ENCODE peak calls at places on chromosomes 4 and X, in nine cellular contexts. One of them, this sample, is unnamed.

GRCh38 chr4:119626420-119626819 is 2.2 kb downstream of the PDE5A start:
- DNase-seq in B cell: no peak
- DNase-seq in astrocyte: no peak
- DNase-seq in A549: no peak
- DNase-seq in stomach: no peak
- DNase-seq in CD8-positive, alpha-beta T cell: no peak
- DNase-seq in choroid plexus epithelial cell: peak
- DNase-seq in cardiac muscle cell: no peak
- DNase-seq in upper lobe of left lung: no peak
- DNase-seq in this sample: no peak

GRCh38 chr4:25888781-25889180 is 25.2 kb upstream of the SMIM20 start:
- DNase-seq in upper lobe of left lung: no peak
- DNase-seq in A549: no peak
- DNase-seq in B cell: no peak
- DNase-seq in astrocyte: peak
- DNase-seq in CD8-positive, alpha-beta T cell: no peak
- DNase-seq in choroid plexus epithelial cell: no peak
- DNase-seq in stomach: no peak
- DNase-seq in cardiac muscle cell: no peak
- DNase-seq in this sample: no peak

GRCh38 chrX:7542566-7542965 is 300.4 kb upstream of the VCX start:
- DNase-seq in B cell: no peak
- DNase-seq in cardiac muscle cell: no peak
- DNase-seq in choroid plexus epithelial cell: no peak
- DNase-seq in stomach: no peak
- DNase-seq in astrocyte: no peak
- DNase-seq in upper lobe of left lung: no peak
- DNase-seq in A549: no peak
- DNase-seq in CD8-positive, alpha-beta T cell: no peak
- DNase-seq in this sample: no peak

GRCh38 chr4:182507808-182508207 is 264.6 kb downstream of the TENM3 start:
- DNase-seq in stomach: no peak
- DNase-seq in upper lobe of left lung: no peak
- DNase-seq in choroid plexus epithelial cell: no peak
- DNase-seq in CD8-positive, alpha-beta T cell: no peak
- DNase-seq in B cell: no peak
- DNase-seq in cardiac muscle cell: peak
- DNase-seq in A549: no peak
- DNase-seq in astrocyte: no peak
- DNase-seq in this sample: no peak

GRCh38 chrX:24149346-24150050 is at the start of gene ZFX:
- DNase-seq in B cell: peak
- DNase-seq in CD8-positive, alpha-beta T cell: peak
- DNase-seq in astrocyte: peak
- DNase-seq in upper lobe of left lung: peak
- DNase-seq in cardiac muscle cell: peak
- DNase-seq in A549: peak
- DNase-seq in stomach: peak
- DNase-seq in choroid plexus epithelial cell: peak
- DNase-seq in this sample: peak

GRCh38 chr4:111933703-111934102 is 211.6 kb upstream of the FAM241A start:
- DNase-seq in upper lobe of left lung: no peak
- DNase-seq in A549: no peak
- DNase-seq in cardiac muscle cell: no peak
- DNase-seq in astrocyte: no peak
- DNase-seq in CD8-positive, alpha-beta T cell: no peak
- DNase-seq in stomach: no peak
- DNase-seq in choroid plexus epithelial cell: no peak
- DNase-seq in B cell: no peak
- DNase-seq in this sample: no peak

GRCh38 chr4:165905405-165906027 is 32.5 kb downstream of the TLL1 start:
- DNase-seq in choroid plexus epithelial cell: no peak
- DNase-seq in astrocyte: peak
- DNase-seq in upper lobe of left lung: no peak
- DNase-seq in A549: peak
- DNase-seq in cardiac muscle cell: no peak
- DNase-seq in stomach: no peak
- DNase-seq in CD8-positive, alpha-beta T cell: no peak
- DNase-seq in B cell: no peak
- DNase-seq in this sample: no peak

GRCh38 chrX:115367956-115368355 is 78.4 kb downstream of the LUZP4 start:
- DNase-seq in astrocyte: peak
- DNase-seq in A549: peak
- DNase-seq in upper lobe of left lung: no peak
- DNase-seq in choroid plexus epithelial cell: no peak
- DNase-seq in stomach: no peak
- DNase-seq in CD8-positive, alpha-beta T cell: no peak
- DNase-seq in cardiac muscle cell: no peak
- DNase-seq in B cell: no peak
- DNase-seq in this sample: no peak

GRCh38 chr4:6250235-6250983 is 19.2 kb upstream of the WFS1 start:
- DNase-seq in choroid plexus epithelial cell: peak
- DNase-seq in B cell: peak
- DNase-seq in astrocyte: peak
- DNase-seq in upper lobe of left lung: no peak
- DNase-seq in stomach: no peak
- DNase-seq in CD8-positive, alpha-beta T cell: no peak
- DNase-seq in cardiac muscle cell: peak
- DNase-seq in A549: peak
- DNase-seq in this sample: peak

GRCh38 chr4:10151182-10151581 is 34.6 kb upstream of the WDR1 start:
- DNase-seq in B cell: peak
- DNase-seq in choroid plexus epithelial cell: no peak
- DNase-seq in astrocyte: no peak
- DNase-seq in cardiac muscle cell: no peak
- DNase-seq in upper lobe of left lung: no peak
- DNase-seq in A549: no peak
- DNase-seq in stomach: no peak
- DNase-seq in CD8-positive, alpha-beta T cell: no peak
- DNase-seq in this sample: no peak

GRCh38 chr4:95830647-95831046 is 9.2 kb upstream of the PDHA2 start:
- DNase-seq in CD8-positive, alpha-beta T cell: no peak
- DNase-seq in A549: no peak
- DNase-seq in astrocyte: no peak
- DNase-seq in choroid plexus epithelial cell: no peak
- DNase-seq in upper lobe of left lung: no peak
- DNase-seq in B cell: no peak
- DNase-seq in stomach: no peak
- DNase-seq in cardiac muscle cell: no peak
- DNase-seq in this sample: no peak

GRCh38 chr4:95839891-95840290 is at the start of gene PDHA2:
- DNase-seq in B cell: no peak
- DNase-seq in astrocyte: no peak
- DNase-seq in A549: no peak
- DNase-seq in cardiac muscle cell: no peak
- DNase-seq in choroid plexus epithelial cell: no peak
- DNase-seq in stomach: no peak
- DNase-seq in upper lobe of left lung: no peak
- DNase-seq in CD8-positive, alpha-beta T cell: no peak
- DNase-seq in this sample: no peak

GRCh38 chr4:95838192-95838591 is 1.7 kb upstream of the PDHA2 start:
- DNase-seq in cardiac muscle cell: no peak
- DNase-seq in choroid plexus epithelial cell: no peak
- DNase-seq in CD8-positive, alpha-beta T cell: no peak
- DNase-seq in B cell: no peak
- DNase-seq in upper lobe of left lung: no peak
- DNase-seq in stomach: no peak
- DNase-seq in A549: no peak
- DNase-seq in astrocyte: no peak
- DNase-seq in this sample: no peak

GRCh38 chr4:95833652-95834276 is 6.1 kb upstream of the PDHA2 start:
- DNase-seq in A549: no peak
- DNase-seq in cardiac muscle cell: no peak
- DNase-seq in upper lobe of left lung: no peak
- DNase-seq in CD8-positive, alpha-beta T cell: no peak
- DNase-seq in choroid plexus epithelial cell: no peak
- DNase-seq in astrocyte: no peak
- DNase-seq in B cell: no peak
- DNase-seq in stomach: no peak
- DNase-seq in this sample: no peak

DNA sequence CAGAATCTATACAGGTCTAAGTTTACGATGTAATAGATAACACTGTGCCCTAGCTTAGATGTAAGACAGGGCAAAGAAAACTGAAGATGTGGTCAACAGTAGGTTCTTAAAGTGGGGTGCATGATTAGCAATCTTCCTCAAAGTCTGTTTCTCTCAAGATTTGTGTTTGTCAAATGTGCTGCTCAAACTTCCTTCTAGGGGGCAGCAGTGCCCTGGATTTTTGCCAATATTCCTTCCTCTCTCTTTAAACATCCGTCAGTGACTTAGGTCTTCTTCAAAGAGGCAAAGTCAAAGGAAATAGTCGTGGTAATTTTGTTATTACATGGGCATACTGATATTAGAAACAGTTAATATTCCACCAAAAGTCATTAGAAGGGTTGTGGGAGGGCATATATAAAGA is 4.2 kb upstream of the PDHA2 start:
- DNase-seq in B cell: no peak
- DNase-seq in upper lobe of left lung: no peak
- DNase-seq in CD8-positive, alpha-beta T cell: no peak
- DNase-seq in cardiac muscle cell: peak
- DNase-seq in stomach: no peak
- DNase-seq in choroid plexus epithelial cell: peak
- DNase-seq in A549: peak
- DNase-seq in astrocyte: no peak
- DNase-seq in this sample: no peak
- TF ChIP-seq CTCF in B cell: no peak
- TF ChIP-seq CTCF in upper lobe of left lung: no peak
- TF ChIP-seq CTCF in CD8-positive, alpha-beta T cell: no peak
- TF ChIP-seq CTCF in cardiac muscle cell: peak
- TF ChIP-seq CTCF in stomach: no peak
- TF ChIP-seq CTCF in choroid plexus epithelial cell: peak
- TF ChIP-seq CTCF in A549: no peak
- TF ChIP-seq CTCF in astrocyte: peak
- TF ChIP-seq CTCF in this sample: peak

DNA sequence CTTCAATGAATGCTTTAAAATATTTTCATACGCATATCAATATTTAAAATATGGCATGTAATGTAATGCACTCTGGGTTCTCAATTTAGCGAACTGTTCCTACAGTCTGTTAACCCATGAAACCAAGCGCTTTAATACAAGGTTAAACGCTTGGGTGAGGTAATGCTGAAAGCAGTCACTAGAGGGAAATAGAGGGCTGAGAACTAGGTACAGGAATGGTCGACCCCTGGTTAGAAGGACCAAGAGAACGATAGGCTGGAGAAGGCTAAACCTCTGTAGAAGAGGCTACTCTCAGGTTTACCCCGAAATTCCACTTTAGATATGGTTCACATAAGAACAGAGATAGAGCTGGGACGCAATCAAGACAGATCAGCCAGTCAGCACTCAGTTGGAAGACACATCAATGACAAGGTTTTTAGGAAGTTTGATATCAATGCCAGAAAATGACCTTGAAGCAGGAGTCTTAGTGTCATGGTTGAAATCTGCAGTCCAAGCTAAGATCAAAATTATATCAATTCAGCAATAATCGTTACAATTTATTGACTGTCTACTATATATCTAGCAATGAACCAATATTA is 26.9 kb downstream of the ARSJ start:
- DNase-seq in B cell: peak
- DNase-seq in cardiac muscle cell: peak
- DNase-seq in A549: peak
- DNase-seq in choroid plexus epithelial cell: peak
- DNase-seq in upper lobe of left lung: no peak
- DNase-seq in astrocyte: peak
- DNase-seq in stomach: no peak
- DNase-seq in CD8-positive, alpha-beta T cell: no peak
- DNase-seq in this sample: peak
- TF ChIP-seq CTCF in B cell: peak
- TF ChIP-seq CTCF in cardiac muscle cell: peak
- TF ChIP-seq CTCF in A549: peak
- TF ChIP-seq CTCF in choroid plexus epithelial cell: peak
- TF ChIP-seq CTCF in upper lobe of left lung: peak
- TF ChIP-seq CTCF in astrocyte: peak
- TF ChIP-seq CTCF in stomach: no peak
- TF ChIP-seq CTCF in CD8-positive, alpha-beta T cell: peak
- TF ChIP-seq CTCF in this sample: peak

GRCh38 chrX:150313514-150313913 is 49.6 kb upstream of the MAMLD1 start:
- DNase-seq in astrocyte: no peak
- DNase-seq in cardiac muscle cell: no peak
- DNase-seq in B cell: no peak
- DNase-seq in CD8-positive, alpha-beta T cell: no peak
- DNase-seq in A549: no peak
- DNase-seq in stomach: no peak
- DNase-seq in upper lobe of left lung: no peak
- DNase-seq in choroid plexus epithelial cell: no peak
- DNase-seq in this sample: no peak

GRCh38 chrX:150312931-150313330 is 50.2 kb upstream of the MAMLD1 start:
- DNase-seq in upper lobe of left lung: no peak
- DNase-seq in CD8-positive, alpha-beta T cell: no peak
- DNase-seq in astrocyte: no peak
- DNase-seq in choroid plexus epithelial cell: no peak
- DNase-seq in stomach: no peak
- DNase-seq in B cell: no peak
- DNase-seq in A549: no peak
- DNase-seq in cardiac muscle cell: no peak
- DNase-seq in this sample: no peak

GRCh38 chrX:150308532-150309157 is 54.5 kb upstream of the MAMLD1 start:
- DNase-seq in choroid plexus epithelial cell: no peak
- DNase-seq in B cell: no peak
- DNase-seq in cardiac muscle cell: no peak
- DNase-seq in upper lobe of left lung: no peak
- DNase-seq in stomach: no peak
- DNase-seq in astrocyte: no peak
- DNase-seq in A549: no peak
- DNase-seq in CD8-positive, alpha-beta T cell: no peak
- DNase-seq in this sample: no peak

GRCh38 chrX:150310417-150310816 is 52.7 kb upstream of the MAMLD1 start:
- DNase-seq in upper lobe of left lung: no peak
- DNase-seq in choroid plexus epithelial cell: no peak
- DNase-seq in A549: no peak
- DNase-seq in B cell: no peak
- DNase-seq in cardiac muscle cell: no peak
- DNase-seq in stomach: no peak
- DNase-seq in CD8-positive, alpha-beta T cell: no peak
- DNase-seq in astrocyte: no peak
- DNase-seq in this sample: no peak

GRCh38 chrX:150310881-150311280 is 52.2 kb upstream of the MAMLD1 start:
- DNase-seq in A549: no peak
- DNase-seq in cardiac muscle cell: no peak
- DNase-seq in astrocyte: no peak
- DNase-seq in upper lobe of left lung: no peak
- DNase-seq in CD8-positive, alpha-beta T cell: no peak
- DNase-seq in stomach: no peak
- DNase-seq in choroid plexus epithelial cell: no peak
- DNase-seq in B cell: no peak
- DNase-seq in this sample: no peak
- TF ChIP-seq CTCF in A549: no peak
- TF ChIP-seq CTCF in cardiac muscle cell: no peak
- TF ChIP-seq CTCF in astrocyte: no peak
- TF ChIP-seq CTCF in upper lobe of left lung: no peak
- TF ChIP-seq CTCF in CD8-positive, alpha-beta T cell: no peak
- TF ChIP-seq CTCF in stomach: no peak
- TF ChIP-seq CTCF in choroid plexus epithelial cell: no peak
- TF ChIP-seq CTCF in B cell: no peak
- TF ChIP-seq CTCF in this sample: no peak

DNA sequence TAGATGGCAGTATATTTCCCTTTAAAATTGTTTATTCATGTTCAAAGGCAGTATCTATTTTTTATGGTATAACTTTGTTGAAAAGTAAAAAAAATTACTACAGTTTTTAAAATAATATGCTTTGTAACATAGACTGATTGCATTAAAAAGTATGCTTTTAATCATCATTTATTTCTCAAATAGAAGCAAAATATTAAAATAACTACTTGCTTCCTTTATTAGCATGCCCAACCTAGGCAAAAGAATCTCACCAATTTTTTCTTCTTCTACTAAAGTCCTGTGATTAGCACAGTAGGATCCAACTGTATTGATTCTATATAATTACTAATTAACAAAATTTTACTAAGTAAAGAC is 69.6 kb upstream of the NFKB1 start:
- DNase-seq in astrocyte: no peak
- DNase-seq in choroid plexus epithelial cell: no peak
- DNase-seq in cardiac muscle cell: no peak
- DNase-seq in stomach: no peak
- DNase-seq in A549: no peak
- DNase-seq in upper lobe of left lung: no peak
- DNase-seq in B cell: no peak
- DNase-seq in CD8-positive, alpha-beta T cell: no peak
- DNase-seq in this sample: no peak
- TF ChIP-seq CTCF in astrocyte: no peak
- TF ChIP-seq CTCF in choroid plexus epithelial cell: no peak
- TF ChIP-seq CTCF in cardiac muscle cell: no peak
- TF ChIP-seq CTCF in stomach: no peak
- TF ChIP-seq CTCF in A549: no peak
- TF ChIP-seq CTCF in upper lobe of left lung: no peak
- TF ChIP-seq CTCF in B cell: peak
- TF ChIP-seq CTCF in CD8-positive, alpha-beta T cell: peak
- TF ChIP-seq CTCF in this sample: no peak

This sample was measured in GM20000.